ENCODE peak calls at places on chromosomes 7 and 10, in four cellular contexts. P, I, H and E are unnamed samples.

GRCh38 chr10:86402283-86402931 is 35.8 kb upstream of the GRID1 start:
- DNase-seq in H (no peak), I (no peak), P (no peak), E (peak)

GRCh38 chr10:24952146-24952700 is at the start of gene PRTFDC1:
- DNase-seq in P (no peak), H (peak), I (no peak), E (no peak)

GRCh38 chr10:24463683-24464426 is 254.9 kb downstream of the KIAA1217 start:
- DNase-seq in P (no peak), H (no peak), I (no peak), E (no peak)

GRCh38 chr10:124375691-124376090 is 43.0 kb downstream of the OAT start:
- DNase-seq in P (no peak), H (no peak), I (no peak), E (no peak)

GRCh38 chr7:127704211-127704610 is 52.2 kb downstream of the SND1 start:
- DNase-seq in H (no peak), P (no peak), I (no peak), E (no peak)

GRCh38 chr7:17010637-17011300 is 129.0 kb upstream of the AGR3 start:
- DNase-seq in H (no peak), P (no peak), I (no peak), E (no peak)

GRCh38 chr10:21519981-21520436 is 5.5 kb downstream of the SKIDA1 start:
- DNase-seq in H (no peak), P (no peak), I (no peak), E (no peak)

GRCh38 chr10:19620867-19621266 is 195.4 kb upstream of the PLXDC2 start:
- DNase-seq in I (no peak), H (no peak), P (no peak), E (no peak)

GRCh38 chr7:143900230-143900766 is 1.7 kb downstream of the TCAF1 start:
- DNase-seq in P (no peak), I (no peak), H (no peak), E (peak)

GRCh38 chr7:155456772-155457543 is 971 bp upstream of the EN2 start:
- DNase-seq in I (peak), H (peak), P (no peak), E (no peak)

GRCh38 chr7:66142996-66143395 is 28.3 kb downstream of the CRCP start:
- DNase-seq in P (no peak), I (no peak), H (no peak), E (peak)

GRCh38 chr7:41161188-41161587 is 541.7 kb downstream of the INHBA start:
- DNase-seq in H (no peak), I (no peak), P (no peak), E (no peak)

GRCh38 chr10:132834311-132834761 is 48.4 kb upstream of the NKX6-2 start:
- DNase-seq in H (no peak), I (no peak), P (no peak), E (no peak)

GRCh38 chr7:92057375-92057774 is 76.9 kb downstream of the CYP51A1 start:
- DNase-seq in H (no peak), P (no peak), I (no peak), E (no peak)

GRCh38 chr7:29749701-29750321 is 56.5 kb upstream of the WIPF3 start:
- DNase-seq in P (no peak), I (no peak), H (no peak), E (no peak)

DNA sequence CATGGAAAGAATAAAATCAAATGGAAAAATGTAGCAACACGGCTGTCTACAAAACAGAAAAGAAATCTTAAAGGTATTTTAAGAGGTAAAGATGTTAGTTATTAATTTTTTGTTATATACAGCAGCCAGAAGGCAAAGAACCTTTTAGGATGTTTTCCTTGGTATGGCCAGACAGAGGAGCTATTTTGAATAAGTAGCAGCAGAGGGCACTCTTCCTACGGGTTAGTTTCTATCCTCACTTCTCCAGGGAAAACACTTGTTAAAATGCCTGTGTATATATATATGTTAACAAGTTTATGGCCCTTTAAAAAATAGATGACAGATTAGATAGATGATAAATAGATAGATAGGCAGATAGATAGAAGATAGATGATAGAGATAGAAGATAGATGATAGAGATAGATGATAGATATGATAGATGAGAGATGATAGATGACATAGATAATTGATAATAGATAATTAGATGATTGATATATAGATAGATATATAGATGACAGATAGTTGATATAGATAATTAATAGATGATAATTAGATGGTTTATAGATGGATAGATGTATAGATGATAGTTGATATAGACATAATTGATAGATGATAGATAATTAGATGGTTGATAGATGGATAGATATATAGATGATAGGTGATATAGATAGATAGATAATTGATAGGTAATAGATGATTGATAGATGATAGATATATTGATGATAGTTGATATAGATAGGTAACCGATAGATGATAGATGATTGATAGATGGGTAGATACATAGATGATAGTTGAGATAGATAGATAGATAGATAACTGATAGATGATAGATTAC is 57.8 kb upstream of the WIPF3 start:
- DNase-seq in H (no peak), P (no peak), I (peak), E (peak)
- TF ChIP-seq TCF12 in H (no peak), P (no peak), I (no peak), E (no peak)

DNA sequence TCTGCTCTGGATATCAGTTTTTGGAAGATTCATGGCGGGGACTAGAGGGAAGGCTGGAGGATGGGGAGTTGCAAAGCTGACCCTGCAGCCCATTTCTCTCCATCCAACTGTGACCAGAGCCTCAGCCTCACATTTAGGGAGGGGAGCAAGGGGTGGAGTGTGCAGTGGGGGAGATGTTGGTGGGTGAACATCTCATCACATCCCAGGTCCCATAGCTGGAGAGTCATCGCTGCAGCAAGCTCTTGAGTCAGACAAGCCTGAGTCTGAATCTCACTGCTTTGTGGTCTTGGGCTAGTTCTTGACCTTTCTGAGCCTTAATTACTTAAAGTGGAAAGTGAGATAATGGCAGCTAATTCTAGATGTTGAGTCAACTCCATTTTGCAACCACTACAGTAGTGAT is 36.1 kb downstream of the LBX1 start:
- DNase-seq in H (no peak), I (no peak), P (no peak), E (no peak)
- TF ChIP-seq TCF12 in H (no peak), I (no peak), P (no peak), E (no peak)

GRCh38 chr7:73436031-73436929 is 2.7 kb downstream of the FZD9 start:
- DNase-seq in I (peak), H (no peak), P (no peak), E (peak)

GRCh38 chr7:73437091-73437490 is 3.5 kb downstream of the FZD9 start:
- DNase-seq in P (no peak), H (no peak), I (no peak), E (no peak)

GRCh38 chr7:73434701-73435069 is 1.1 kb downstream of the FZD9 start:
- DNase-seq in I (no peak), P (no peak), H (no peak), E (no peak)

GRCh38 chr7:73433924-73434700 is 534 bp downstream of the FZD9 start:
- DNase-seq in I (no peak), H (peak), P (no peak), E (no peak)

DNA sequence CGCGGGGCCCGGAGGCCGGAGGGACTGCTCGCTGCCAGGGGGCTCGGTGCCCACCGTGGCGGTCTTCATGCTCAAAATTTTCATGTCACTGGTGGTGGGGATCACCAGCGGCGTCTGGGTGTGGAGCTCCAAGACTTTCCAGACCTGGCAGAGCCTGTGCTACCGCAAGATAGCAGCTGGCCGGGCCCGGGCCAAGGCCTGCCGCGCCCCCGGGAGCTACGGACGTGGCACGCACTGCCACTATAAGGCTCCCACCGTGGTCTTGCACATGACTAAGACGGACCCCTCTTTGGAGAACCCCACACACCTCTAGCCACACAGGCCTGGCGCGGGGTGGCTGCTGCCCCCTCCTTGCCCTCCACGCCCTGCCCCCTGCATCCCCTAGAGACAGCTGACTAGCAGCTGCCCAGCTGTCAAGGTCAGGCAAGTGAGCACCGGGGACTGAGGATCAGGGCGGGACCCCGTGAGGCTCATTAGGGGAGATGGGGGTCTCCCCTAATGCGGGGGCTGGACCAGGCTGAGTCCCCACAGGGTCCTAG is 2.0 kb downstream of the FZD9 start:
- DNase-seq in H (no peak), P (no peak), I (no peak), E (no peak)
- TF ChIP-seq TCF12 in H (no peak), P (no peak), I (no peak), E (no peak)

DNA sequence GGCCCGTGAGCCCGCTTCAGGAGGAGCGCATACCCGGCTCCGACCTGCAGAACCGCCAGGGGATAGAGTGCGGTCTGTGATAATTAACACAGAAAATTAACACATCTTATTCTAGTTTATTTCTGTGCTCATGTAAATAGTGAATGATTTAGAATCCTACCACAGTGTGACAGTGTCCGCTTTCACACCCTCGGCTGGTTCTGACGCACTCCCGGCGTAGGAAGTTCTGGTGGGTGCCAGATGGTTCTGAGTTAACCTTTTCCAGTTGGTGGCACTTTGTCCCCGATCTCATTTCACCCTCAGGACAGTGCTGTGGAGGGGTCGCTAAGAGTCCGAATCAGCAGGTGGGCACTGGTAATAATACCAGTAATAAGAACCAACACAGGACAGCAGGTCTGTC is 28.3 kb upstream of the FXYD4 start:
- DNase-seq in I (no peak), H (no peak), P (no peak), E (no peak)
- TF ChIP-seq TCF12 in I (no peak), H (no peak), P (no peak), E (no peak)

DNA sequence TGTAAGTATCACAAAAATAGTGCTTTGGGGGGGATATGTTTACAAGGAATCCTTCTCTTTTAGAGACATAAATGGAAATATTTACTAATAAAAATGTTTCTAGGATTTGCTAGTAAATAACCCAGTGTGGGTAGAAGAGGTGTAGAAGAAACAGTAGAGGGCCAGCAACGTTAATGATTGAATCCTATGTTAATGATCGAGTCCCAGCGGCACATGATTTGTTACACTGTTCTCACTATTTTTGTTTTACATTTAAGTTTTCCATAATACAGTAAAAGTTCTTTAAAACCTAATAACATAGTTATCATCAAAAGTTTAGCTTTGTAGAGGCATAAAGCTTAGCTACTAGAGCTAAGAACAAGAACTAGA is 66.0 kb downstream of the UBE2H start:
- DNase-seq in I (no peak), P (no peak), H (no peak), E (no peak)
- TF ChIP-seq TCF12 in I (no peak), P (no peak), H (no peak), E (no peak)

GRCh38 chr7:55077581-55078410 is 59.0 kb downstream of the EGFR start:
- DNase-seq in P (no peak), H (no peak), I (no peak), E (peak)
- TF ChIP-seq TCF12 in P (no peak), H (no peak), I (no peak), E (no peak)

GRCh38 chr10:115355162-115355760 is 262.1 kb downstream of the ATRNL1 start:
- DNase-seq in H (peak), P (peak), I (peak), E (peak)
- TF ChIP-seq TCF12 in H (no peak), P (no peak), I (no peak), E (no peak)